ENCODE peak calls at places on chromosomes 7 and 10, in ten cellular contexts. L is occipital lobe, T is Caki2, Z is NCI-H345, H is NCI-H1092 treated with DMSO at 0.1 percent for 48 hours, R is amniotic epithelial cell, D is mammary epithelial cell, W is GM12865, C is A172, G is H9. Y is an unnamed sample.
A peak's percentile ranks its signal among the peaks of the same experiment; 100 is the strongest.

GRCh38 chr7:129163875-129164544 is 19.5 kb downstream of the TSPAN33 start:
- DNase-seq in Z (peak; percentile 32), G (no peak), T (peak; percentile 39), W (peak; percentile 80), C (peak; percentile 33), H (peak; percentile 40), D (peak; percentile 21), L (no peak), R (peak; percentile 65), Y (no peak)

GRCh38 chr7:112184455-112184854 is 21.7 kb downstream of the DOCK4 start:
- DNase-seq in W (no peak), R (no peak), Z (no peak), G (no peak), D (no peak), C (no peak), H (no peak), T (no peak), L (no peak), Y (no peak)

GRCh38 chr10:24866615-24867583 is 85.5 kb downstream of the PRTFDC1 start:
- DNase-seq in H (no peak), D (peak; percentile 64), L (peak; percentile 21), G (peak; percentile 46), W (no peak), Z (peak; percentile 42), R (peak; percentile 78), C (peak; percentile 78), T (no peak), Y (peak; percentile 42)

GRCh38 chr10:104304927-104305326 is 33.3 kb downstream of the ITPRIP start:
- DNase-seq in Z (no peak), R (no peak), W (no peak), D (no peak), C (no peak), T (no peak), L (no peak), H (no peak), G (no peak), Y (no peak)

GRCh38 chr10:12412671-12413368 is 63.5 kb downstream of the CAMK1D start:
- DNase-seq in T (no peak), C (no peak), Z (no peak), H (no peak), R (no peak), L (no peak), W (peak; percentile 67), G (no peak), D (no peak), Y (no peak)

GRCh38 chr7:47771301-47771989 is 176.8 kb downstream of the PKD1L1 start:
- DNase-seq in L (no peak), W (no peak), C (peak; percentile 77), Z (no peak), H (no peak), G (no peak), R (no peak), D (no peak), T (peak; percentile 86), Y (no peak)

GRCh38 chr7:113321201-113321600 is 202.8 kb upstream of the SMIM30 start:
- DNase-seq in C (peak; percentile 33), H (no peak), Z (no peak), R (no peak), L (no peak), W (no peak), G (no peak), T (no peak), D (no peak), Y (no peak)

GRCh38 chr7:2172311-2173183 is 60.2 kb downstream of the MAD1L1 start:
- DNase-seq in C (peak; percentile 81), H (peak; percentile 88), L (no peak), T (no peak), W (no peak), D (peak; percentile 44), Z (peak; percentile 88), R (peak; percentile 89), G (peak; percentile 27), Y (peak; percentile 68)

GRCh38 chr7:141220263-141220662 is 146.4 kb downstream of the TMEM178B start:
- DNase-seq in H (peak; percentile 83), R (no peak), W (peak; percentile 21), G (no peak), L (no peak), Z (peak; percentile 34), C (no peak), D (no peak), T (peak; percentile 16), Y (no peak)

GRCh38 chr10:121559321-121559720 is 38.9 kb downstream of the FGFR2 start:
- DNase-seq in L (no peak), C (no peak), G (no peak), D (no peak), H (peak; percentile 15), T (no peak), R (no peak), W (no peak), Z (no peak), Y (no peak)

GRCh38 chr10:47359626-47360418 is 11.7 kb downstream of the RBP3 start:
- DNase-seq in C (no peak), T (no peak), L (no peak), W (no peak), D (no peak), R (no peak), H (no peak), G (no peak), Z (no peak), Y (no peak)

GRCh38 chr10:665579-666091 is 23.8 kb downstream of the DIP2C start:
- DNase-seq in Z (no peak), L (no peak), C (peak; percentile 84), W (no peak), H (no peak), R (peak; percentile 96), T (no peak), D (no peak), G (no peak), Y (peak; percentile 35)

GRCh38 chr7:107057474-107057833 is 12.9 kb downstream of the PRKAR2B start:
- DNase-seq in H (no peak), L (no peak), W (no peak), G (no peak), Z (no peak), T (no peak), D (no peak), R (no peak), C (no peak), Y (no peak)

GRCh38 chr10:122983898-122984297 is 3.7 kb downstream of the PSTK start:
- DNase-seq in W (no peak), T (no peak), L (no peak), D (no peak), H (no peak), Z (no peak), G (no peak), C (no peak), R (no peak), Y (no peak)